ENCODE peak calls at places on chromosomes 11 and 22, in eight cellular contexts. A, X, U, L, B, Y, P and N are unnamed samples. For H3K36me3, the result is how much of the 10 kb centered on the place peaks cover.

GRCh38 chr11:44942029-44942710 is 8.5 kb downstream of the TP53I11 start:
- DNase-seq in Y (no peak), U (no peak), P (no peak), B (no peak), A (no peak), L (no peak), X (no peak), N (no peak)

GRCh38 chr11:130587658-130588057 is 139.2 kb downstream of the ADAMTS15 start:
- DNase-seq in L (no peak), B (no peak), X (no peak), Y (no peak), A (no peak), P (no peak), U (no peak), N (no peak)

GRCh38 chr11:31045335-31045734 is 324.2 kb downstream of the DCDC1 start:
- DNase-seq in U (peak), A (no peak), X (no peak), L (peak), Y (peak), P (no peak), B (no peak), N (no peak)

GRCh38 chr11:128467610-128468041 is 119.7 kb downstream of the ETS1 start:
- DNase-seq in P (no peak), B (no peak), Y (peak), A (no peak), L (no peak), X (no peak), U (peak), N (peak)

GRCh38 chr11:64088159-64089026 is 52.7 kb downstream of the FLRT1 start:
- DNase-seq in U (no peak), B (no peak), Y (peak), P (no peak), A (no peak), X (peak), L (peak), N (no peak)

GRCh38 chr11:71488086-71488967 is 35.3 kb downstream of the NADSYN1 start:
- DNase-seq in A (no peak), B (no peak), Y (no peak), L (peak), X (no peak), U (peak), P (no peak), N (no peak)

GRCh38 chr11:85810871-85811611 is at the start of gene SYTL2:
- DNase-seq in B (peak), U (peak), Y (no peak), P (peak), A (peak), X (peak), L (peak), N (no peak)

GRCh38 chr22:39674536-39674935 is 104.0 kb downstream of the CACNA1I start:
- DNase-seq in Y (no peak), X (no peak), A (no peak), P (no peak), L (no peak), B (no peak), U (no peak), N (no peak)

GRCh38 chr11:110096369-110096976 is 3.3 kb downstream of the ZC3H12C start:
- DNase-seq in Y (no peak), B (no peak), A (no peak), U (no peak), L (no peak), X (no peak), P (no peak), N (no peak)

GRCh38 chr22:47300698-47301405 is 538.4 kb downstream of the TBC1D22A start:
- DNase-seq in L (no peak), U (no peak), X (no peak), A (no peak), P (no peak), B (no peak), Y (no peak), N (no peak)

GRCh38 chr11:86972734-86973133 is 17.5 kb upstream of the FZD4 start:
- DNase-seq in P (no peak), U (no peak), A (no peak), Y (no peak), B (no peak), L (no peak), X (no peak), N (no peak)

GRCh38 chr11:2667940-2668339 is 31.9 kb downstream of the KCNQ1OT1 start:
- DNase-seq in P (no peak), B (no peak), U (no peak), A (no peak), Y (no peak), X (peak), L (no peak), N (no peak)

GRCh38 chr22:40567106-40567505 is 69.4 kb downstream of the MRTFA start:
- DNase-seq in B (no peak), A (no peak), P (no peak), Y (no peak), L (no peak), X (no peak), U (no peak), N (no peak)

GRCh38 chr11:63667993-63668392 is 3.2 kb downstream of the ATL3 start:
- DNase-seq in Y (peak), P (no peak), U (peak), A (no peak), B (no peak), X (no peak), L (no peak), N (peak)

GRCh38 chr11:57787920-57788716 is 26.5 kb downstream of the CTNND1 start:
- DNase-seq in P (no peak), L (peak), A (no peak), U (no peak), X (no peak), Y (no peak), B (no peak), N (no peak)

GRCh38 chr11:45332486-45332934 is 46.4 kb upstream of the SYT13 start:
- DNase-seq in A (no peak), L (peak), B (peak), U (peak), X (peak), P (no peak), Y (peak), N (no peak)

GRCh38 chr22:23237201-23237798 is 57.0 kb downstream of the BCR start:
- DNase-seq in U (peak), L (peak), X (peak), Y (no peak), B (peak), P (peak), A (no peak), N (no peak)

GRCh38 chr11:12434255-12434654 is 56.9 kb downstream of the PARVA start:
- DNase-seq in B (peak), U (peak), A (no peak), P (no peak), L (no peak), Y (no peak), X (no peak), N (no peak)

GRCh38 chr11:131248588-131248987 is 121.8 kb upstream of the NTM start:
- DNase-seq in B (no peak), Y (no peak), A (no peak), L (no peak), P (no peak), U (no peak), X (no peak), N (no peak)

GRCh38 chr22:26642465-26643367 is 14.7 kb upstream of the MIAT start:
- DNase-seq in Y (no peak), P (peak), L (peak), X (no peak), B (no peak), A (no peak), U (no peak), N (no peak)

GRCh38 chr11:76762867-76763572 is 20.1 kb upstream of the TSKU start:
- DNase-seq in B (no peak), A (no peak), X (no peak), Y (no peak), U (no peak), L (no peak), P (no peak), N (no peak)

GRCh38 chr11:74577624-74578396 is 14.6 kb upstream of the POLD3 start:
- DNase-seq in U (no peak), A (no peak), L (peak), P (no peak), X (peak), Y (no peak), B (peak), N (no peak)

GRCh38 chr11:15665368-15665871 is 550.7 kb downstream of the INSC start:
- DNase-seq in Y (no peak), B (no peak), X (no peak), L (no peak), U (peak), A (no peak), P (no peak), N (peak)

GRCh38 chr11:134843735-134844134 is 431.7 kb upstream of the B3GAT1 start:
- DNase-seq in X (no peak), B (no peak), U (no peak), P (no peak), A (no peak), L (no peak), Y (no peak), N (no peak)

GRCh38 chr22:31083923-31084810 is 3.0 kb downstream of the SMTN start:
- DNase-seq in L (no peak), P (no peak), U (no peak), Y (no peak), B (no peak), A (no peak), X (no peak), N (no peak)

GRCh38 chr11:122746050-122746478 is 90.5 kb downstream of the UBASH3B start:
- DNase-seq in P (no peak), Y (no peak), U (no peak), X (no peak), A (no peak), L (no peak), B (no peak), N (no peak)

GRCh38 chr22:38719196-38719595 is 13.5 kb downstream of the GTPBP1 start:
- DNase-seq in Y (no peak), U (no peak), A (no peak), X (no peak), P (no peak), B (no peak), L (no peak), N (no peak)

GRCh38 chr11:131932584-131933360 is 562.4 kb downstream of the NTM start:
- DNase-seq in L (no peak), A (no peak), Y (no peak), X (no peak), P (no peak), U (no peak), B (peak), N (no peak)

GRCh38 chr22:46122511-46122971 is 27.8 kb upstream of the PPARA start:
- DNase-seq in U (peak), B (peak), P (no peak), X (peak), A (peak), L (peak), Y (peak), N (no peak)

GRCh38 chr22:22748297-22748743 is 103.9 kb downstream of the GGTLC2 start:
- DNase-seq in L (peak), U (peak), B (peak), X (peak), A (no peak), P (no peak), Y (no peak), N (no peak)

GRCh38 chr11:134062255-134063030 is 6.4 kb upstream of the JAM3 start:
- DNase-seq in Y (no peak), U (no peak), B (no peak), A (no peak), X (no peak), L (no peak), P (no peak), N (no peak)

GRCh38 chr22:19873138-19873959 is 18.7 kb upstream of the GNB1L start:
- DNase-seq in U (no peak), P (peak), X (no peak), B (peak), L (no peak), A (peak), Y (no peak), N (no peak)

GRCh38 chr22:24094966-24095365 is 83.9 kb downstream of the CABIN1 start:
- DNase-seq in U (no peak), B (no peak), X (no peak), L (no peak), P (no peak), Y (no peak), A (no peak), N (no peak)

GRCh38 chr11:86519064-86519911 is 144.6 kb downstream of the CCDC81 start:
- DNase-seq in A (no peak), P (no peak), B (no peak), U (peak), Y (no peak), X (no peak), L (no peak), N (peak)

GRCh38 chr11:88105952-88106351 is 69.3 kb downstream of the RAB38 start:
- DNase-seq in L (no peak), U (no peak), B (no peak), A (no peak), Y (no peak), P (no peak), X (no peak), N (no peak)

GRCh38 chr11:8281266-8281665 is 17.6 kb upstream of the LMO1 start:
- DNase-seq in A (no peak), Y (no peak), P (no peak), L (no peak), X (no peak), U (no peak), B (no peak), N (no peak)

GRCh38 chr22:50173221-50173982 is 2.9 kb downstream of the PANX2 start:
- DNase-seq in Y (no peak), L (no peak), B (no peak), P (peak), A (peak), U (no peak), X (no peak), N (no peak)
- H3K36me3 ChIP-seq in Y (under half), L (under half), B (under half), P (under half), A (under half), U (under half), X (under half), N (under half)

DNA sequence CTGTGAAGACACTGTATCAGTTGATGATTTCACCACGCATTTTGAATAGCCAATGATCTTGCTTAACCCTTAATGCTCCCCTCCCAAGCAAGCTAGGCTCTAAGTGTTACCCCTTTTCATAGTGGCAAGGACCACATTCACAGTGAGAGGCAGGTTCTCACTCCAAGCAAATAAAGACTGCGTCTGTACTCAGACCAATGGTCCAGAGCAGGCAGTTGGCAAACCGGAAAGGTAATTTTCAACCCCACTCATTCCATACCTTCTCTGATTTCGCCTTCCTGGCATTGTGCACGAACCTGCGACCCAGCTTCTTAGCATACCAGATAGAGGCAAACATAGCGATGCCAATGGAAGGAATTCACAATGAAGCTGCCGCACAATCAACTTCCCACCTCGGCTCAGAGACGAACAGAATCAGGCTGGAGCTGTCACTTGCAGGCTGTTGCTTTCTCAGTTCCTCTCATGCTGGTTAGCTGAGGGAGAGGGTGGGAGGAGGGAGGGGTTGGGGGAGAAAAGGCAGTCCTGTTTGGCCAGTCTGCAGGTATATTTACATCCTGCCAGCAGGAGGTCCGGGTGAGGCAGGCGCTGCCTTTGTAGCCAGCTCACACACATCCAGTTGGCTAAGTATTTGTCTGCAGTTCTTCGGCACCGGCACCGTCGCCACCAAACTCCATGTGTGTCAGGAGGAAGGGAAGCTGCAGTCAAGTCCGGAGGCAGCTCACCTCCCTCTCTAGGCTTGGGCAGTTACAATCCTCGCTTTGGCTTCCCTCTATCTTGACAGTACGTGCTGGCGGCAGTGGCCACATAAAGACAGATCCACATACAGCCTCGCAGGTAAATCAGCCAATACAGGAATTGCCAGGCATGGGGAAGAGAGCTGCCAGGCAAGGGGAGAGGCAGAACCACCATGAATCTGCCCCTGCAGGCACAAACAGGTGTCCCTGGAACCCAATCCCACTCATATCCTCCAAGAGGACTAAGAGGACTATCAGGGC is 1151.3 kb upstream of the CCDC90B start:
- DNase-seq in Y (no peak), P (no peak), B (peak), U (no peak), L (peak), A (peak), X (no peak), N (no peak)
- H3K4me3 ChIP-seq in Y (no peak), P (no peak), B (no peak), U (no peak), L (peak), A (no peak), X (no peak), N (no peak)

DNA sequence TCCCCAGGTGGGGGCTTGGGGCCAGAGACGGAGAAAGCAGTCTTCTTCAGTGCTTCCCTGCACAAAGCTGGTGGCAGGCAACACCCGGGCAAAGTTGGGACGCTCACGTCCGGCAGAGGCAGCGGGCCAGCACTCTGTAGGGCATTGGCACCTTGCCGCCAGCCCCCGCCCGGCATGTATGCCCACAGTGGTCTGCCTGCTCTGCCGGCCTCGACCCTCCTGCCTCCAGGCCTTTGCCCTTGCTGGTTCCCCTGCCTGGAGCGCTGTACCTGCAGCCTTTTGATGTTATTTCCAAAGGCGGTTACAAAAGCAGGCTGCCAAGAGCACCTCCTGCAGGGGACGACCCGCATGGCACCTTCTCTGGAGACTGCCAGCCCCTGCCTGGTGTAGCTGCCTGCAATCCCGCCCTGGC is 56.5 kb upstream of the SHISAL1 start:
- DNase-seq in U (no peak), Y (no peak), B (no peak), L (peak), A (peak), P (peak), X (no peak), N (no peak)
- TF ChIP-seq CTCF in U (peak), Y (peak), B (no peak), L (peak), A (no peak), P (no peak), X (peak), N (no peak)

GRCh38 chr11:73358071-73358470 is 18.1 kb upstream of the RELT start:
- DNase-seq in P (no peak), U (no peak), B (no peak), A (no peak), L (no peak), Y (no peak), X (no peak), N (no peak)

GRCh38 chr11:73359930-73360742 is 16.1 kb upstream of the RELT start:
- DNase-seq in U (peak), Y (no peak), A (no peak), X (peak), L (peak), P (no peak), B (no peak), N (no peak)

GRCh38 chr11:73360743-73361369 is 15.3 kb upstream of the RELT start:
- DNase-seq in B (no peak), X (no peak), L (no peak), Y (no peak), U (no peak), P (no peak), A (no peak), N (no peak)

GRCh38 chr11:73359341-73359740 is 16.9 kb upstream of the RELT start:
- DNase-seq in X (no peak), Y (no peak), P (no peak), L (no peak), U (no peak), B (peak), A (no peak), N (no peak)

DNA sequence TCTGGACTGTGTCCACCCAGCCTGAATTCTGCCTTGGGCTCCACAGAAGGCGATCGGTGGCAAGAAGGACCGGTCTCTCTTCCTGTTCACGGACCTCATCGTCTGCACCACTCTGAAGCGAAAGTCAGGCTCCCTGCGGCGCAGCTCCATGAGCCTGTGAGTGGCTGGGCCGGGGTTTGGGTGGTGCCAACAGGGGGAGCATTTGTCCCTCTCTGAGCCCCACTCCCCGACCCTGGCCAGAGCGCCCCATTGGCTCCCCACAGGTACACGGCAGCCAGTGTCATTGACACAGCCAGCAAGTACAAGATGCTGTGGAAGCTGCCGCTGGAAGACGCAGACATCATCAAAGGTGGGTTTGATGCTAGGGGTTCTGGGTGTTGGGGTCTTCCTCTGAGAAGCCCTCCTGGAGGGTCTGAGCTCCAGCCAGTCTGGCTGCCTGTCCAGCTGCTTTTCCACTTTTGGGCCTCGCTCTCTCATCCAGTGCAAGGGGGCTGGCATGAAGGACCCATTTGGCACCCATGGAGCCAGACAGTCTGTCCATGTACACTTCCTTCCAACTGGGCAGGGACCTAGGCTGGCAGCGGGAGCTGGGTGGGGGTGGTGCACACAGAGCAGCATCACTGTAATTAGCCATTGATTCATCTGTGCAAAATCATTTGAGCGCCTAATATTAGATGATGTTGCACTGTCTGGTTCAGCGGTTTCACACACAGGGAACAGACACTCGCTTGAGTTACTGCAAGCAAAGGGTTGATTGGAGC is 19.0 kb upstream of the RELT start:
- DNase-seq in U (no peak), L (peak), Y (no peak), P (no peak), A (no peak), B (no peak), X (no peak), N (no peak)
- H3K36me3 ChIP-seq in U (half or more), L (under half), Y (under half), P (under half), A (under half), B (under half), X (under half), N (half or more)

DNA sequence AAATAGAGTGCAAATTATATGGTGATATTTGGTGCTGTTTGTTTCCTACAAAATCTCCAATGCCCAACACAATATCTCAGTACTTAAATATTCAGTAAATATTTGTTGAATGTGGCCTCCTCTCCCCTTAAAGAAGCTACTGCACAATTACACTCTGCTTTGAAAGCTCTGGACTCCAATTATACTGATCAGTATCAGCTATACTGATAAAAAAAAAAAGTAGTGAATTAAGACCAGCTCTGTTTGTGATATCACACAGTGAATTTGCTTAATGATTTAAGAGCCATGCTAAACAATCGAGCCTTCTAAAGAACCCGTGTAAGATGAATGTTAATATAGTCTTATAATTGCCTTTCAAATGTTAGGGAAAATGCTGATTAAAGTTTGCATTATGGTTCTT is 543.2 kb upstream of the API5 start:
- DNase-seq in Y (no peak), X (no peak), B (no peak), A (no peak), P (no peak), U (no peak), L (no peak), N (no peak)
- H3K4me3 ChIP-seq in Y (no peak), X (no peak), B (no peak), A (no peak), P (no peak), U (no peak), L (no peak), N (no peak)